ENCODE peak calls at places on chromosomes 13 and 19, in five cellular contexts. Y, L, X, E and I are unnamed samples.

GRCh38 chr19:45597425-45598111 is 4.4 kb downstream of the GPR4 start:
- DNase-seq in X (no peak), Y (no peak), L (no peak), E (no peak), I (no peak)

GRCh38 chr19:54297759-54298305 is 15.1 kb downstream of the LILRA5 start:
- DNase-seq in E (no peak), Y (no peak), L (no peak), X (no peak), I (no peak)

GRCh38 chr19:4191044-4191443 is 8.6 kb downstream of the ANKRD24 start:
- DNase-seq in E (no peak), Y (no peak), X (no peak), L (no peak), I (no peak)

GRCh38 chr13:99269627-99270252 is 11.6 kb upstream of the GPR18 start:
- DNase-seq in E (no peak), Y (peak; percentile 59), L (no peak), X (no peak), I (no peak)

GRCh38 chr13:55615080-55615479 is 1525.6 kb upstream of the PRR20A start:
- DNase-seq in L (no peak), E (no peak), X (no peak), Y (no peak), I (no peak)

GRCh38 chr19:39413269-39413902 is 917 bp downstream of the PLEKHG2 start:
- DNase-seq in X (peak; percentile 85), L (no peak), Y (no peak), E (peak; percentile 58), I (peak; percentile 55)

GRCh38 chr13:48564046-48564445 is 31.2 kb upstream of the RCBTB2 start:
- DNase-seq in E (no peak), Y (peak; percentile 54), X (no peak), L (no peak), I (no peak)

GRCh38 chr13:44191504-44192171 is 182.0 kb upstream of the SERP2 start:
- DNase-seq in E (peak; percentile 42), X (peak; percentile 31), Y (peak; percentile 60), L (peak; percentile 43), I (peak; percentile 31)

GRCh38 chr13:48559638-48560320 is 26.9 kb upstream of the RCBTB2 start:
- DNase-seq in X (no peak), L (no peak), E (no peak), Y (no peak), I (no peak)

GRCh38 chr13:41835871-41836270 is 125.0 kb downstream of the VWA8 start:
- DNase-seq in X (no peak), Y (no peak), E (no peak), L (no peak), I (no peak)
- TF ChIP-seq POLR2A in X (no peak), Y (no peak), E (no peak), L (no peak), I (no peak)

GRCh38 chr19:37334179-37335071 is 36.5 kb upstream of the ZNF527 start:
- DNase-seq in L (peak; percentile 94), X (peak; percentile 89), Y (peak; percentile 92), E (peak; percentile 92), I (peak; percentile 95)
- TF ChIP-seq POLR2A in L (no peak), X (peak; percentile 63), Y (peak; percentile 79), E (peak; percentile 48), I (no peak)

DNA sequence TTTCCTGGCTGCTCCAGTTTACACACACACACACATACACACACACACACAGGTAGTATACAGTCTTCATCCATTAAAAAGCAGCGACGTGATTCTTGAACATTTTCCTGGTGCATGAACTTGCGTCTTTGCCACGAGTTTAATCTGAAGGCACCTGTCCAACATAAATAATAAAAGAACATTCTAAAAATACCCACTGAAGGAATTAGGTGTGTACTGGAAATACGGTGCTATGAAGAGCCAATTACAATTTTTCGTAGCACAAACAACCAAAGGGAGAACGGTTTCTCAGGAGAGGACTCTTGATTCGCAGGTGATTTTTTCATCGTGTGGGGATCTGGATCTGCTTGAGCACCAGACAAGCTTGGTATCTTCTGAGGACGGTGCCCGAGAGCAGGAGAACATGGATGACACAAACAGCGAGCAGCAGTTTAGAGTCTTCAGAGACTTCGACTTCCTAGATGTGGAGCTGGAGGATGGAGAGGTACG is 61.2 kb downstream of the ZAR1L start:
- DNase-seq in E (no peak), X (no peak), L (peak; percentile 52), Y (no peak), I (no peak)
- TF ChIP-seq POLR2A in E (no peak), X (no peak), L (no peak), Y (no peak), I (no peak)

GRCh38 chr19:30651066-30651465 is 278.9 kb downstream of the ZNF536 start:
- DNase-seq in X (no peak), E (no peak), Y (no peak), L (no peak), I (no peak)
- TF ChIP-seq POLR2A in X (no peak), E (no peak), Y (no peak), L (no peak), I (no peak)

DNA sequence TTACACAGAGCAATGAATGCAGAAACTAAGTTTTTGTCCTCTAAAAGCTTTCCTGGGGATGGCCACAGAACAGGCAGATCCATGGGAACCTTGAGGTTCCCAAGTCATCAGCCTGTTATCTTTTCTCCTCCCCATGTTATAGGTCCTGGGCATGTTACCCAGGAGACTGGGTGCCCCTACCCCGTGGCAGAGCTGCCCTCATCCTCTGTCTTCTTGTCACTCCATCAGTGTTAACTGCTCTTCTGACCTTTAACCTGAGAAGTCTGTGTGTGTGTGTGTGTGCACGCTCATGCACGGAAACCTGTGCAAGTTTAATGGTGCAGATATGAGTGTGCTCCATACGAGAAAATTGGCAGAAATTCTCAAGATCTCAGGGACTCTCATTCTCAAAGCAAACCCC is 43.9 kb upstream of the ZNF724 start:
- DNase-seq in X (no peak), Y (no peak), L (no peak), E (no peak), I (no peak)
- TF ChIP-seq POLR2A in X (no peak), Y (no peak), L (no peak), E (no peak), I (no peak)